ENCODE peak calls at places on chromosome 18, in nine cellular contexts. K, P, V, X, O, Q, N, H and S are unnamed samples.

GRCh38 chr18:5455644-5456043 is 88.2 kb downstream of the EPB41L3 start:
- DNase-seq in X (no peak), H (no peak), O (no peak), K (no peak), V (peak; percentile 96), Q (no peak), P (no peak), N (peak; percentile 40), S (no peak)

GRCh38 chr18:48770243-48770642 is 180.5 kb downstream of the SMAD7 start:
- DNase-seq in H (no peak), V (no peak), N (no peak), O (no peak), P (no peak), Q (no peak), K (no peak), X (no peak), S (no peak)

GRCh38 chr18:51762373-51762772 is 564.9 kb upstream of the MEX3C start:
- DNase-seq in V (no peak), H (no peak), O (no peak), P (no peak), N (no peak), Q (no peak), X (no peak), K (no peak), S (no peak)

GRCh38 chr18:48719988-48720654 is 181.3 kb downstream of the CTIF start:
- DNase-seq in X (no peak), O (no peak), N (no peak), P (no peak), H (no peak), V (peak; percentile 74), Q (no peak), K (no peak), S (no peak)

GRCh38 chr18:22314406-22314805 is 103.3 kb downstream of the CTAGE1 start:
- DNase-seq in P (no peak), Q (no peak), O (no peak), X (no peak), V (peak; percentile 97), N (peak; percentile 23), H (no peak), K (no peak), S (no peak)

GRCh38 chr18:64115906-64116305 is 33.0 kb downstream of the LINC00305 start:
- DNase-seq in K (no peak), N (no peak), Q (no peak), P (no peak), O (no peak), V (no peak), X (no peak), H (no peak), S (no peak)

GRCh38 chr18:56286775-56287174 is 351.6 kb downstream of the TXNL1 start:
- DNase-seq in V (peak; percentile 87), Q (no peak), K (no peak), P (no peak), X (no peak), H (no peak), N (peak; percentile 64), O (no peak), S (no peak)

GRCh38 chr18:3885209-3885792 is 435.3 kb downstream of the TGIF1 start:
- DNase-seq in V (no peak), K (no peak), O (no peak), H (no peak), Q (no peak), P (peak; percentile 71), N (peak; percentile 37), X (peak; percentile 39), S (no peak)

GRCh38 chr18:2173464-2173863 is 397.8 kb downstream of the METTL4 start:
- DNase-seq in P (no peak), K (no peak), V (peak; percentile 48), O (no peak), X (no peak), N (peak; percentile 59), H (no peak), Q (no peak), S (no peak)

GRCh38 chr18:75072672-75073371 is 136.1 kb downstream of the PTGR3 start:
- DNase-seq in Q (no peak), P (no peak), N (no peak), V (no peak), O (no peak), X (no peak), K (no peak), H (no peak), S (no peak)

GRCh38 chr18:33652645-33653044 is 74.6 kb downstream of the ASXL3 start:
- DNase-seq in O (no peak), K (no peak), Q (no peak), X (no peak), H (no peak), N (no peak), V (no peak), P (no peak), S (no peak)

GRCh38 chr18:79856119-79857080 is 58.7 kb downstream of the KCNG2 start:
- DNase-seq in N (peak; percentile 24), P (peak; percentile 9), V (peak; percentile 25), K (no peak), X (no peak), O (peak; percentile 80), Q (no peak), H (no peak), S (peak; percentile 48)

GRCh38 chr18:74367905-74368304 is 52.3 kb downstream of the C18orf63 start:
- DNase-seq in V (no peak), H (no peak), K (no peak), N (no peak), X (no peak), O (no peak), P (no peak), Q (no peak), S (no peak)

GRCh38 chr18:46481048-46481846 is 175.8 kb downstream of the LOXHD1 start:
- DNase-seq in O (peak; percentile 70), H (no peak), K (no peak), V (peak; percentile 52), N (peak; percentile 44), X (peak; percentile 27), P (peak; percentile 39), Q (no peak), S (peak; percentile 58)

GRCh38 chr18:74806700-74807416 is 209.2 kb downstream of the ZNF407 start:
- DNase-seq in N (peak; percentile 97), Q (no peak), K (no peak), H (no peak), V (peak; percentile 94), P (peak; percentile 64), X (peak; percentile 77), O (no peak), S (no peak)

GRCh38 chr18:45166341-45167108 is 448.8 kb upstream of the SLC14A2 start:
- DNase-seq in K (no peak), H (no peak), P (no peak), V (peak; percentile 80), O (no peak), X (no peak), Q (no peak), N (peak; percentile 84), S (no peak)
- H3K27ac ChIP-seq in K (no peak overlapping the region), H (no peak overlapping the region), P (no peak overlapping the region), V (no peak overlapping the region), O (no peak overlapping the region), X (no peak overlapping the region), Q (no peak overlapping the region), N (peak overlapping the region; percentile 100), S (no peak overlapping the region)

GRCh38 chr18:7740815-7741214 is 173.7 kb downstream of the PTPRM start:
- DNase-seq in H (no peak), N (no peak), K (no peak), V (peak; percentile 24), O (no peak), Q (no peak), P (no peak), X (no peak), S (no peak)
- H3K27ac ChIP-seq in H (no peak overlapping the region), N (no peak overlapping the region), K (no peak overlapping the region), V (no peak overlapping the region), O (peak overlapping the region; percentile 1), Q (no peak overlapping the region), P (no peak overlapping the region), X (no peak overlapping the region), S (no peak overlapping the region)

GRCh38 chr18:62973689-62974088 is 258.3 kb downstream of the PHLPP1 start:
- DNase-seq in V (no peak), K (no peak), H (no peak), N (no peak), P (no peak), O (no peak), X (no peak), Q (no peak), S (no peak)
- H3K27ac ChIP-seq in V (no peak overlapping the region), K (peak overlapping the region; percentile 84), H (no peak overlapping the region), N (no peak overlapping the region), P (no peak overlapping the region), O (no peak overlapping the region), X (no peak overlapping the region), Q (peak overlapping the region; percentile 90), S (no peak overlapping the region)

GRCh38 chr18:23852236-23853045 is 162.1 kb upstream of the TTC39C start:
- DNase-seq in P (peak; percentile 69), X (no peak), H (no peak), O (no peak), N (peak; percentile 67), Q (no peak), V (no peak), K (no peak), S (no peak)
- H3K27ac ChIP-seq in P (peak overlapping the region; percentile 50), X (no peak overlapping the region), H (no peak overlapping the region), O (no peak overlapping the region), N (peak overlapping the region; percentile 97), Q (no peak overlapping the region), V (no peak overlapping the region), K (no peak overlapping the region), S (no peak overlapping the region)

GRCh38 chr18:58975296-58975695 is 110.6 kb downstream of the ZNF532 start:
- DNase-seq in H (no peak), Q (no peak), P (no peak), N (no peak), O (no peak), V (no peak), X (no peak), K (no peak), S (no peak)
- H3K27ac ChIP-seq in H (peak overlapping the region; percentile 40), Q (no peak overlapping the region), P (no peak overlapping the region), N (no peak overlapping the region), O (no peak overlapping the region), V (no peak overlapping the region), X (no peak overlapping the region), K (no peak overlapping the region), S (no peak overlapping the region)

GRCh38 chr18:43234889-43235288 is 42.4 kb downstream of the SYT4 start:
- DNase-seq in N (no peak), K (no peak), Q (no peak), H (no peak), O (no peak), P (no peak), V (no peak), X (no peak), S (no peak)
- H3K27ac ChIP-seq in N (no peak overlapping the region), K (no peak overlapping the region), Q (no peak overlapping the region), H (no peak overlapping the region), O (no peak overlapping the region), P (no peak overlapping the region), V (no peak overlapping the region), X (no peak overlapping the region), S (no peak overlapping the region)

GRCh38 chr18:26332991-26333390 is 106.7 kb downstream of the TAF4B start:
- DNase-seq in O (no peak), N (no peak), X (no peak), Q (no peak), H (no peak), K (no peak), P (no peak), V (no peak), S (no peak)
- H3K27ac ChIP-seq in O (no peak overlapping the region), N (no peak overlapping the region), X (no peak overlapping the region), Q (no peak overlapping the region), H (no peak overlapping the region), K (no peak overlapping the region), P (no peak overlapping the region), V (no peak overlapping the region), S (no peak overlapping the region)